ENCODE peak calls at places on chromosomes 3 and 15, in eight cellular contexts. S is glutamatergic neuron, K is tibial nerve, L is upper lobe of right lung, M is NCI-H82, J is KBM-7, E is activated gamma-delta T cell treated with Interleukin-2 at 50 U/mL for 16 hours, P is NCI-H345. W is an unnamed sample.

GRCh38 chr15:89814112-89814742 is 425 bp downstream of the ANPEP start:
- DNase-seq in P (no peak), S (no peak), J (peak), E (no peak), M (no peak), L (no peak), K (no peak), W (no peak)

GRCh38 chr3:161274691-161275298 is 53.7 kb downstream of the NMD3 start:
- DNase-seq in J (peak), K (peak), L (no peak), S (peak), P (peak), E (peak), M (peak), W (no peak)

GRCh38 chr15:25455244-25455643 is 16.4 kb upstream of the UBE3A start:
- DNase-seq in E (no peak), J (no peak), P (no peak), M (no peak), K (no peak), L (no peak), S (no peak), W (no peak)

GRCh38 chr3:18111702-18112311 is 313.3 kb downstream of the SATB1 start:
- DNase-seq in L (no peak), S (peak), K (no peak), E (no peak), P (no peak), J (peak), M (peak), W (no peak)

GRCh38 chr3:189500299-189500698 is 130.9 kb upstream of the TP63 start:
- DNase-seq in S (no peak), K (no peak), J (no peak), M (no peak), E (no peak), P (no peak), L (no peak), W (no peak)

GRCh38 chr15:38991701-38992100 is 427.1 kb upstream of the RASGRP1 start:
- DNase-seq in K (no peak), P (no peak), L (no peak), E (no peak), M (no peak), J (no peak), S (no peak), W (no peak)

GRCh38 chr3:42803800-42804112 is 534 bp downstream of the HIGD1A start:
- DNase-seq in S (peak), K (no peak), E (peak), P (no peak), L (peak), J (peak), M (peak), W (peak)

GRCh38 chr3:169091196-169091595 is 572.3 kb downstream of the MECOM start:
- DNase-seq in J (no peak), E (no peak), M (no peak), L (no peak), K (no peak), S (no peak), P (no peak), W (no peak)

GRCh38 chr3:93973160-93974126 is at the start of gene PROS1:
- DNase-seq in E (peak), J (peak), S (peak), M (peak), K (peak), P (peak), L (peak), W (peak)

GRCh38 chr3:183182732-183183610 is 20.4 kb upstream of the LAMP3 start:
- DNase-seq in J (no peak), E (no peak), M (no peak), P (peak), S (no peak), K (no peak), L (no peak), W (no peak)

GRCh38 chr3:11581237-11582122 is 62.2 kb downstream of the VGLL4 start:
- DNase-seq in S (no peak), P (no peak), K (no peak), M (no peak), E (no peak), L (no peak), J (no peak), W (no peak)

GRCh38 chr3:168047190-168047795 is 48.4 kb downstream of the GOLIM4 start:
- DNase-seq in J (peak), L (no peak), M (peak), E (no peak), K (peak), S (no peak), P (peak), W (no peak)

GRCh38 chr3:160331127-160331937 is 67.7 kb downstream of the IFT80 start:
- DNase-seq in S (no peak), M (no peak), E (no peak), L (no peak), P (no peak), K (no peak), J (no peak), W (no peak)

GRCh38 chr3:61783993-61784718 is 222.8 kb downstream of the PTPRG start:
- DNase-seq in M (peak), P (no peak), S (no peak), J (no peak), E (no peak), L (no peak), K (no peak), W (no peak)

GRCh38 chr3:141402476-141403171 is 34.3 kb downstream of the ZBTB38 start:
- DNase-seq in L (peak), M (peak), P (peak), J (peak), K (peak), E (peak), S (peak), W (peak)

GRCh38 chr15:95676500-95676899 is 654.0 kb upstream of the NR2F2 start:
- DNase-seq in P (no peak), L (no peak), K (no peak), M (no peak), J (no peak), E (no peak), S (no peak), W (no peak)

GRCh38 chr15:31306426-31307269 is 20.0 kb upstream of the KLF13 start:
- DNase-seq in L (peak), S (peak), K (no peak), M (no peak), P (peak), E (no peak), J (no peak), W (peak)

GRCh38 chr15:72063186-72063585 is 54.8 kb downstream of the MYO9A start:
- DNase-seq in K (no peak), L (no peak), M (no peak), E (no peak), J (no peak), S (no peak), P (no peak), W (no peak)

GRCh38 chr3:42657675-42658074 is 4.2 kb downstream of the ZBTB47 start:
- DNase-seq in M (no peak), K (no peak), L (no peak), P (no peak), E (no peak), J (no peak), S (no peak), W (no peak)

GRCh38 chr15:48945386-48945785 is 18.3 kb downstream of the SHC4 start:
- DNase-seq in J (no peak), L (no peak), K (no peak), M (no peak), S (no peak), E (no peak), P (no peak), W (no peak)

GRCh38 chr15:75904241-75904631 is 558 bp downstream of the FBXO22 start:
- DNase-seq in J (peak), P (peak), L (peak), M (peak), S (peak), K (no peak), E (peak), W (peak)

GRCh38 chr3:187011915-187012314 is 81.6 kb downstream of the ST6GAL1 start:
- DNase-seq in S (no peak), L (no peak), E (no peak), J (peak), M (no peak), K (no peak), P (no peak), W (peak)

GRCh38 chr3:131007782-131008181 is 18.8 kb downstream of the ASTE1 start:
- DNase-seq in K (no peak), P (no peak), L (no peak), J (no peak), E (no peak), M (no peak), S (no peak), W (no peak)